ENCODE peak calls at places on chromosomes 7 and 10, in six cellular contexts. One of them, this sample, is unnamed.

GRCh38 chr10:19819419-19820033 is 3.3 kb downstream of the PLXDC2 start:
- DNase-seq in Panc1: peak; percentile 15
- DNase-seq in body of pancreas: peak; percentile 27
- DNase-seq in fibroblast of lung: peak; percentile 76
- DNase-seq in CD8-positive, alpha-beta memory T cell: no peak
- DNase-seq in colonic mucosa: peak; percentile 71
- DNase-seq in this sample: no peak

GRCh38 chr10:48811917-48812316 is 127.2 kb downstream of the WDFY4 start:
- DNase-seq in fibroblast of lung: no peak
- DNase-seq in body of pancreas: no peak
- DNase-seq in Panc1: no peak
- DNase-seq in colonic mucosa: no peak
- DNase-seq in CD8-positive, alpha-beta memory T cell: no peak
- DNase-seq in this sample: no peak

GRCh38 chr7:80334185-80334584 is 177.7 kb downstream of the GNAT3 start:
- DNase-seq in CD8-positive, alpha-beta memory T cell: no peak
- DNase-seq in body of pancreas: no peak
- DNase-seq in fibroblast of lung: no peak
- DNase-seq in colonic mucosa: peak; percentile 21
- DNase-seq in Panc1: no peak
- DNase-seq in this sample: no peak

GRCh38 chr7:27999829-28000228 is 180.8 kb downstream of the JAZF1 start:
- DNase-seq in CD8-positive, alpha-beta memory T cell: no peak
- DNase-seq in body of pancreas: no peak
- DNase-seq in fibroblast of lung: no peak
- DNase-seq in Panc1: no peak
- DNase-seq in colonic mucosa: no peak
- DNase-seq in this sample: no peak

GRCh38 chr10:71087622-71088021 is 124.7 kb upstream of the UNC5B start:
- DNase-seq in body of pancreas: peak; percentile 2
- DNase-seq in colonic mucosa: peak; percentile 12
- DNase-seq in fibroblast of lung: no peak
- DNase-seq in Panc1: no peak
- DNase-seq in CD8-positive, alpha-beta memory T cell: no peak
- DNase-seq in this sample: peak; percentile 19

GRCh38 chr10:131453772-131454634 is 142.5 kb upstream of the TCERG1L start:
- DNase-seq in body of pancreas: peak; percentile 76
- DNase-seq in Panc1: no peak
- DNase-seq in fibroblast of lung: peak; percentile 2
- DNase-seq in colonic mucosa: peak; percentile 68
- DNase-seq in CD8-positive, alpha-beta memory T cell: peak; percentile 28
- DNase-seq in this sample: peak; percentile 71

GRCh38 chr10:130301026-130301892 is 165.1 kb downstream of the GLRX3 start:
- DNase-seq in Panc1: no peak
- DNase-seq in CD8-positive, alpha-beta memory T cell: peak; percentile 22
- DNase-seq in body of pancreas: peak; percentile 66
- DNase-seq in colonic mucosa: peak; percentile 51
- DNase-seq in fibroblast of lung: peak; percentile 80
- DNase-seq in this sample: no peak

GRCh38 chr7:43454936-43455518 is 127.9 kb upstream of the STK17A start:
- DNase-seq in fibroblast of lung: peak; percentile 66
- DNase-seq in CD8-positive, alpha-beta memory T cell: no peak
- DNase-seq in Panc1: no peak
- DNase-seq in colonic mucosa: no peak
- DNase-seq in body of pancreas: no peak
- DNase-seq in this sample: no peak

GRCh38 chr7:1289681-1290261 is 57.1 kb downstream of the UNCX start:
- DNase-seq in body of pancreas: no peak
- DNase-seq in colonic mucosa: no peak
- DNase-seq in fibroblast of lung: peak; percentile 5
- DNase-seq in Panc1: no peak
- DNase-seq in CD8-positive, alpha-beta memory T cell: no peak
- DNase-seq in this sample: no peak

GRCh38 chr7:73976761-73977625 is 51.0 kb upstream of the ELN start:
- DNase-seq in CD8-positive, alpha-beta memory T cell: no peak
- DNase-seq in colonic mucosa: peak; percentile 16
- DNase-seq in Panc1: no peak
- DNase-seq in fibroblast of lung: no peak
- DNase-seq in body of pancreas: peak; percentile 5
- DNase-seq in this sample: no peak

GRCh38 chr10:73965890-73966768 is 31.8 kb upstream of the VCL start:
- DNase-seq in fibroblast of lung: peak; percentile 100
- DNase-seq in Panc1: peak; percentile 97
- DNase-seq in body of pancreas: peak; percentile 46
- DNase-seq in CD8-positive, alpha-beta memory T cell: no peak
- DNase-seq in colonic mucosa: peak; percentile 81
- DNase-seq in this sample: peak; percentile 80

GRCh38 chr10:16853201-16853600 is 36.0 kb upstream of the RSU1 start:
- DNase-seq in Panc1: no peak
- DNase-seq in CD8-positive, alpha-beta memory T cell: no peak
- DNase-seq in colonic mucosa: no peak
- DNase-seq in fibroblast of lung: peak; percentile 79
- DNase-seq in body of pancreas: no peak
- DNase-seq in this sample: no peak

GRCh38 chr10:101284171-101285092 is 55.2 kb upstream of the LBX1 start:
- DNase-seq in body of pancreas: no peak
- DNase-seq in Panc1: no peak
- DNase-seq in CD8-positive, alpha-beta memory T cell: no peak
- DNase-seq in fibroblast of lung: no peak
- DNase-seq in colonic mucosa: no peak
- DNase-seq in this sample: no peak

GRCh38 chr10:70481831-70482530 is 3.4 kb downstream of the PALD1 start:
- DNase-seq in CD8-positive, alpha-beta memory T cell: no peak
- DNase-seq in fibroblast of lung: peak; percentile 26
- DNase-seq in colonic mucosa: no peak
- DNase-seq in body of pancreas: no peak
- DNase-seq in Panc1: no peak
- DNase-seq in this sample: peak; percentile 80

GRCh38 chr7:151886783-151887182 is 9.9 kb upstream of the PRKAG2 start:
- DNase-seq in CD8-positive, alpha-beta memory T cell: no peak
- DNase-seq in colonic mucosa: no peak
- DNase-seq in Panc1: no peak
- DNase-seq in body of pancreas: no peak
- DNase-seq in fibroblast of lung: no peak
- DNase-seq in this sample: no peak

GRCh38 chr7:41010967-41011366 is 691.9 kb downstream of the INHBA start:
- DNase-seq in CD8-positive, alpha-beta memory T cell: no peak
- DNase-seq in Panc1: no peak
- DNase-seq in colonic mucosa: no peak
- DNase-seq in fibroblast of lung: no peak
- DNase-seq in body of pancreas: no peak
- DNase-seq in this sample: no peak

GRCh38 chr7:22121702-22122474 is 176.2 kb upstream of the CDCA7L start:
- DNase-seq in fibroblast of lung: no peak
- DNase-seq in Panc1: no peak
- DNase-seq in body of pancreas: no peak
- DNase-seq in CD8-positive, alpha-beta memory T cell: no peak
- DNase-seq in colonic mucosa: no peak
- DNase-seq in this sample: no peak

GRCh38 chr10:73956476-73957338 is 41.2 kb upstream of the VCL start:
- DNase-seq in colonic mucosa: peak; percentile 24
- DNase-seq in body of pancreas: no peak
- DNase-seq in Panc1: no peak
- DNase-seq in CD8-positive, alpha-beta memory T cell: peak; percentile 11
- DNase-seq in fibroblast of lung: peak; percentile 65
- DNase-seq in this sample: no peak

GRCh38 chr10:128064615-128065580 is 61.3 kb downstream of the MKI67 start:
- DNase-seq in body of pancreas: no peak
- DNase-seq in fibroblast of lung: peak; percentile 65
- DNase-seq in Panc1: no peak
- DNase-seq in CD8-positive, alpha-beta memory T cell: peak; percentile 52
- DNase-seq in colonic mucosa: peak; percentile 38
- DNase-seq in this sample: peak; percentile 87

GRCh38 chr7:106064836-106065559 is 47.1 kb downstream of the SYPL1 start:
- DNase-seq in body of pancreas: peak; percentile 62
- DNase-seq in fibroblast of lung: peak; percentile 96
- DNase-seq in Panc1: peak; percentile 81
- DNase-seq in colonic mucosa: peak; percentile 85
- DNase-seq in CD8-positive, alpha-beta memory T cell: no peak
- DNase-seq in this sample: peak; percentile 94

GRCh38 chr10:5563991-5564536 is 39.3 kb downstream of the CALML3 start:
- DNase-seq in body of pancreas: no peak
- DNase-seq in CD8-positive, alpha-beta memory T cell: no peak
- DNase-seq in fibroblast of lung: no peak
- DNase-seq in colonic mucosa: no peak
- DNase-seq in Panc1: no peak
- DNase-seq in this sample: no peak

GRCh38 chr10:121927361-121927840 is 430 bp downstream of the ATE1 start:
- DNase-seq in fibroblast of lung: peak; percentile 32
- DNase-seq in Panc1: no peak
- DNase-seq in body of pancreas: peak; percentile 55
- DNase-seq in colonic mucosa: peak; percentile 74
- DNase-seq in CD8-positive, alpha-beta memory T cell: peak; percentile 3
- DNase-seq in this sample: peak; percentile 66

GRCh38 chr10:74081192-74081803 is 69.3 kb downstream of the AP3M1 start:
- DNase-seq in Panc1: peak; percentile 57
- DNase-seq in body of pancreas: peak; percentile 35
- DNase-seq in fibroblast of lung: peak; percentile 76
- DNase-seq in colonic mucosa: peak; percentile 36
- DNase-seq in CD8-positive, alpha-beta memory T cell: no peak
- DNase-seq in this sample: no peak

GRCh38 chr10:101611096-101611495 is 23.0 kb downstream of the DPCD start:
- DNase-seq in colonic mucosa: no peak
- DNase-seq in body of pancreas: no peak
- DNase-seq in Panc1: no peak
- DNase-seq in fibroblast of lung: no peak
- DNase-seq in CD8-positive, alpha-beta memory T cell: no peak
- DNase-seq in this sample: no peak

GRCh38 chr7:149310113-149310836 is 48.3 kb downstream of the ZNF783 start:
- DNase-seq in colonic mucosa: no peak
- DNase-seq in Panc1: peak; percentile 90
- DNase-seq in CD8-positive, alpha-beta memory T cell: no peak
- DNase-seq in body of pancreas: no peak
- DNase-seq in fibroblast of lung: peak; percentile 88
- DNase-seq in this sample: no peak

GRCh38 chr7:92133133-92133736 is 1.0 kb downstream of the CYP51A1 start:
- DNase-seq in body of pancreas: no peak
- DNase-seq in colonic mucosa: peak; percentile 22
- DNase-seq in CD8-positive, alpha-beta memory T cell: no peak
- DNase-seq in Panc1: peak; percentile 45
- DNase-seq in fibroblast of lung: peak; percentile 27
- DNase-seq in this sample: no peak

GRCh38 chr7:102186306-102186705 is 100.4 kb upstream of the SH2B2 start:
- DNase-seq in Panc1: no peak
- DNase-seq in body of pancreas: no peak
- DNase-seq in colonic mucosa: no peak
- DNase-seq in CD8-positive, alpha-beta memory T cell: no peak
- DNase-seq in fibroblast of lung: no peak
- DNase-seq in this sample: no peak

DNA sequence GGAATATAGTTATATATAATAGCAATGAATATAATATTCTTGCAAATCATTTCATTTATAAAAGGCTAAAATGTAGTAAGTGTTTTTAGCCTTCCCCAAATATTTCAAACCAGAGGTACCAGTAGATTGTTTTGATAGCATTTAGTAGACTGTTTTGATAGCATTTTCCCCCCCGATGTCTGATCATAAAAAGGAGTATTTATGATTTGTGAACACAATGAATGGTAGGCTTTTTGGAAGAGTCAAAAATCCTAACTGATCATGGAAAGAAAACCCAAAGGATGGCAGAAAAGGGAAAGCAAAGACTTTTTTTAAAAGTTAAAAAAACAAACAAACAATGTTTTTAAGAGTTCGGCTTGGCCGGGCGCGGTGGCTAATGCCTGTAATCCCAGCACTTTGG is 152.5 kb downstream of the PIP4K2A start:
- DNase-seq in CD8-positive, alpha-beta memory T cell: no peak
- DNase-seq in body of pancreas: no peak
- DNase-seq in fibroblast of lung: no peak
- DNase-seq in colonic mucosa: no peak
- DNase-seq in Panc1: no peak
- DNase-seq in this sample: no peak
- H3K36me3 ChIP-seq in CD8-positive, alpha-beta memory T cell: peaks cover 36% of the 10 kb centered on the region
- H3K36me3 ChIP-seq in body of pancreas: no peaks in the 10 kb centered on the region
- H3K36me3 ChIP-seq in fibroblast of lung: peaks cover 2% of the 10 kb centered on the region
- H3K36me3 ChIP-seq in colonic mucosa: no peaks in the 10 kb centered on the region
- H3K36me3 ChIP-seq in Panc1: no peaks in the 10 kb centered on the region
- H3K36me3 ChIP-seq in this sample: peaks cover 7% of the 10 kb centered on the region

DNA sequence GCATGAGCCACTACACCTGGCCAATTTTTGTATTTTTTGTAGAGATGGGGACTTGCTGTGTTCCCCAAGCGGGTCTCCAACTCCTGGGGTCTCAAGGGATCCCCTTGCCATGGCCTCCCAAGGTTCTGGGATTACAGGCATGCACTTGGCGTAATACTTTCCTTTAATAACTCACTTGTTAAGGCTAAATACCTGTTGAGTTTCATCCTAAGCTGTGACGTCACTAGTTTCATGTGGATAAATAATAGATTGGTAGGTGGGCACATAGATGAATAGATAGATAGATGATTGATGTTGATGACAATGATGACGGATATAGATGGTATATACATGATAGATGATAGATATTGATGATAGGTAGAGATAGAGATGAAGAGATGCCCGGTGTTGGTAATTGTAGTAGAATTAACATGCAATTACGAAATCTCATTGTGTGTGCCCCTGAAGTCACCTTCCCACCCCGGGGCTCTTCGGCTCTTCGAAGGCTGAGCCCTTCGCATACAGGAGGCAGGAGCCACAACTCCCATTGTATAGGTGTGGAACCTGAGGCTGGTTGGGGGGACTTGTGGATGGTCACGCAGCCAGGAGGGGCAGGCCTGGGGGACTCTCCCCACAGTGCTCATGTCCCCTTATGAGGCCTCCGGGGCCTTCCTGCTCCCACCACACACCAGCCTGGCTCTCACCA is 2.6 kb downstream of the GRIFIN start:
- DNase-seq in Panc1: no peak
- DNase-seq in CD8-positive, alpha-beta memory T cell: no peak
- DNase-seq in fibroblast of lung: no peak
- DNase-seq in colonic mucosa: no peak
- DNase-seq in body of pancreas: no peak
- DNase-seq in this sample: no peak
- H3K4me1 ChIP-seq in Panc1: peaks cover 20% of the 10 kb centered on the region
- H3K4me1 ChIP-seq in CD8-positive, alpha-beta memory T cell: peaks cover 11% of the 10 kb centered on the region
- H3K4me1 ChIP-seq in fibroblast of lung: peaks cover 16% of the 10 kb centered on the region
- H3K4me1 ChIP-seq in colonic mucosa: peaks cover 11% of the 10 kb centered on the region
- H3K4me1 ChIP-seq in body of pancreas: peaks cover 21% of the 10 kb centered on the region
- H3K4me1 ChIP-seq in this sample: peaks cover 11% of the 10 kb centered on the region

DNA sequence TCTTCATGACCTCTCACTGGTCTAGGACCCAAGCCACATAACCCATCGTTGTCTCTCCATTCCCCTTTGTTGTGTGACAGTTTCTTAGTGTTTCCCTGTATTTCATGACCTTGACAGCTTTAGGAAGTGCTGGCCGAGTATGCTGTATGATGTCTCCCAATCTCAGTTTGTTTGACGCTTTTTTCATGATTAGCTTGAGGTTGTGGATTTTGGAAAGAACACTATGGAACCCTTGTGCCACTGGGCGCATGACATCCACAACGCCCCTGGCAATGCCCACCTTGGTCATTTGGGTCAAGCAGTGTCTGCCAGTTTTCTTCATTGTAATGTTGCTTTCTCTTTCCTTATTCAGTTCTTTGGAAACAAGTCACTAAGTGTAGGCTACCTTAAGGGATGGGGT is 52.3 kb downstream of the RBM33 start:
- DNase-seq in CD8-positive, alpha-beta memory T cell: no peak
- DNase-seq in fibroblast of lung: no peak
- DNase-seq in body of pancreas: no peak
- DNase-seq in colonic mucosa: no peak
- DNase-seq in Panc1: no peak
- DNase-seq in this sample: no peak
- H3K36me3 ChIP-seq in CD8-positive, alpha-beta memory T cell: peaks cover 6% of the 10 kb centered on the region
- H3K36me3 ChIP-seq in fibroblast of lung: peaks cover 2% of the 10 kb centered on the region
- H3K36me3 ChIP-seq in body of pancreas: peaks cover 4% of the 10 kb centered on the region
- H3K36me3 ChIP-seq in colonic mucosa: peaks cover 4% of the 10 kb centered on the region
- H3K36me3 ChIP-seq in Panc1: peaks cover 2% of the 10 kb centered on the region
- H3K36me3 ChIP-seq in this sample: no peaks in the 10 kb centered on the region

GRCh38 chr10:79022565-79023488 is 45.9 kb upstream of the ZMIZ1 start:
- DNase-seq in CD8-positive, alpha-beta memory T cell: no peak
- DNase-seq in Panc1: no peak
- DNase-seq in body of pancreas: no peak
- DNase-seq in colonic mucosa: no peak
- DNase-seq in fibroblast of lung: peak; percentile 37
- DNase-seq in this sample: peak; percentile 62
- H3K4me1 ChIP-seq in CD8-positive, alpha-beta memory T cell: peaks cover 32% of the 10 kb centered on the region
- H3K4me1 ChIP-seq in Panc1: no peaks in the 10 kb centered on the region
- H3K4me1 ChIP-seq in body of pancreas: peaks cover 46% of the 10 kb centered on the region
- H3K4me1 ChIP-seq in colonic mucosa: no peaks in the 10 kb centered on the region
- H3K4me1 ChIP-seq in fibroblast of lung: no peaks in the 10 kb centered on the region
- H3K4me1 ChIP-seq in this sample: peaks cover 24% of the 10 kb centered on the region